ENCODE peak calls at places on chromosome 6, in five cellular contexts. M is IMR-90, E is HepG2, W is K562, Q is A549. D is an unnamed sample.

GRCh38 chr6:82025271-82025670 is 222.3 kb downstream of the IBTK start:
- DNase-seq in M (peak), E (no peak), W (no peak), Q (no peak), D (no peak)

GRCh38 chr6:66689608-66690007 is 982.6 kb upstream of the EYS start:
- DNase-seq in M (no peak), E (no peak), W (no peak), Q (no peak), D (no peak)

GRCh38 chr6:110590821-110591351 is 114.5 kb upstream of the SLC22A16 start:
- DNase-seq in M (peak), E (no peak), W (no peak), Q (no peak), D (no peak)

GRCh38 chr6:15453186-15453585 is 207.3 kb downstream of the JARID2 start:
- DNase-seq in M (no peak), E (no peak), W (no peak), Q (no peak), D (no peak)

GRCh38 chr6:34056301-34056700 is 89.6 kb downstream of the GRM4 start:
- DNase-seq in M (peak), E (no peak), W (peak), Q (peak), D (peak)

GRCh38 chr6:134593024-134593423 is 275.1 kb upstream of the SGK1 start:
- DNase-seq in M (no peak), E (no peak), W (no peak), Q (no peak), D (no peak)

GRCh38 chr6:156391977-156392376 is 385.2 kb upstream of the ARID1B start:
- DNase-seq in M (no peak), E (no peak), W (no peak), Q (no peak), D (no peak)

GRCh38 chr6:44869321-44869897 is 458.7 kb upstream of the RUNX2 start:
- DNase-seq in M (no peak), E (peak), W (no peak), Q (no peak), D (no peak)

GRCh38 chr6:107968081-107968480 is 10.1 kb upstream of the SEC63 start:
- DNase-seq in M (no peak), E (no peak), W (no peak), Q (no peak), D (no peak)

GRCh38 chr6:122007366-122007765 is 392.1 kb upstream of the HSF2 start:
- DNase-seq in M (peak), E (no peak), W (no peak), Q (no peak), D (no peak)

DNA sequence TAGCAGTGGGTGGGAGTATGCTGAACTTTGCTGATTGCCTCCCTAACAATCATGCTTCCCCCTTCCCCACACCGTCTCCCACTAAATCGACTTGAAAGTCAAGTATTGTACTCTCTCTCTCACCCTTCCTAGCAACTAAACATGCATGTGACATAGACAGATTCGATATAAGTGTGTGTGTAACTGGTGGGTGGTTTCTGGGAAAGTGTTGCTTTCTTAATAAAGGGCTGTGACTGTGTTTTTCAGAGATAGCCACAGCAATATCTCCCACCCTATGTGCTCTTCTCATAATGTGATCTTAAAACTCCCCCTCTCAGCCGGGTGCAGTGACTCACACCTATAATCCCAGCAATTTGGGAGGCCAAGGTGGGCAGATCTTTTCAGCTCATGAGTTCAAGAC is 49.3 kb upstream of the E2F3 start:
- DNase-seq in M (no peak), E (no peak), W (peak), Q (no peak), D (no peak)
- TF ChIP-seq MAFK in M (no peak), E (no peak), W (no peak), Q (no peak), D (no peak)

DNA sequence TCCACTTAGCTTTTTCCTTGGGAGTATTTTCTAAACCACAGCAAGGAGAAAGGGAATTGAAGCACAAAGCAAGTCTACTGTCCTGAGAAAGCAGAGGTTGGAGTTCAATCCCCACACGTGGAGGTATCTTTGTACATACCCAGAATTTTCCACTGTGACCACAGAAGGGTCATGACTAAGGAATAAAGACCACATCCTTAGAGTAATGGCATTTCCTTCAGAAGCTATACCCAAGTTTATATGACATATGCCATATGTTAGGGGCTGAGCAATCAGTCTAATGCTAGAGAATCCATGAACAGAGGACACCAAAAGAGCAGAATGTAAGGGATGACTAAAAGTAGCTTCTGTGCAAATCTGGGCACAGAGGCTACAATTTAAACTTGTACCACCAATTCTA is 46.4 kb downstream of the ATG5 start:
- DNase-seq in M (peak), E (no peak), W (no peak), Q (no peak), D (no peak)
- TF ChIP-seq RAD21 in M (no peak), E (no peak), W (no peak), Q (no peak), D (no peak)

GRCh38 chr6:54847799-54848597 is 1.4 kb downstream of the FAM83B start:
- DNase-seq in M (peak), E (no peak), W (no peak), Q (no peak), D (no peak)
- TF ChIP-seq MAFK in M (no peak), E (no peak), W (no peak), Q (no peak), D (no peak)

GRCh38 chr6:13873288-13874190 is 51.2 kb upstream of the RNF182 start:
- DNase-seq in M (no peak), E (peak), W (peak), Q (peak), D (peak)
- TF ChIP-seq RAD21 in M (peak), E (peak), W (peak), Q (peak), D (peak)

GRCh38 chr6:111985202-111985731 is 68.6 kb upstream of the CCN6 start:
- DNase-seq in M (peak), E (no peak), W (no peak), Q (no peak), D (peak)
- TF ChIP-seq MAFK in M (no peak), E (no peak), W (no peak), Q (no peak), D (no peak)

GRCh38 chr6:52497652-52498408 is 77.7 kb downstream of the EFHC1 start:
- DNase-seq in M (peak), E (no peak), W (no peak), Q (no peak), D (peak)
- TF ChIP-seq RAD21 in M (no peak), E (no peak), W (no peak), Q (no peak), D (no peak)

D was measured in H1.